ENCODE peak calls at places on chromosomes 13 and 19, in ten cellular contexts. C is fibroblast of villous mesenchyme, F is right atrium auricular region, Y is Caco-2, L is adrenal gland, T is heart left ventricle, N is endothelial cell, B is AG09319, R is PC-3, M is cardiac fibroblast. I is an unnamed sample.

GRCh38 chr19:46841458-46842083 is 9.1 kb downstream of the AP2S1 start:
- DNase-seq in L (peak), F (peak), M (peak), Y (no peak), N (no peak), B (no peak), R (peak), C (peak), T (peak), I (peak)

GRCh38 chr19:6216996-6217751 is 62.6 kb downstream of the MLLT1 start:
- DNase-seq in M (peak), R (no peak), N (no peak), C (peak), Y (peak), L (no peak), B (no peak), T (peak), F (no peak), I (no peak)

GRCh38 chr19:940591-941291 is 14.9 kb downstream of the ARID3A start:
- DNase-seq in N (no peak), B (no peak), M (peak), F (peak), Y (no peak), C (peak), L (peak), R (peak), T (peak), I (peak)

GRCh38 chr13:102903659-102904407 is 58.0 kb downstream of the ERCC5 start:
- DNase-seq in N (peak), T (no peak), L (no peak), B (no peak), R (peak), Y (no peak), C (peak), F (no peak), M (peak), I (peak)

GRCh38 chr19:1853295-1854031 is 5.2 kb upstream of the REXO1 start:
- DNase-seq in M (peak), T (peak), Y (peak), L (peak), F (peak), C (peak), R (peak), N (peak), B (no peak), I (peak)

GRCh38 chr13:39571502-39572092 is 31.4 kb downstream of the LHFPL6 start:
- DNase-seq in Y (no peak), L (peak), C (no peak), R (no peak), F (no peak), N (no peak), B (no peak), M (no peak), T (peak), I (no peak)

GRCh38 chr13:99371956-99372355 is 64.8 kb upstream of the GPR183 start:
- DNase-seq in Y (no peak), B (no peak), R (no peak), L (no peak), F (peak), T (no peak), M (no peak), N (no peak), C (no peak), I (no peak)

GRCh38 chr19:16637535-16637934 is 9.5 kb upstream of the MED26 start:
- DNase-seq in Y (peak), C (no peak), L (no peak), M (no peak), F (no peak), B (no peak), N (no peak), R (no peak), T (no peak), I (peak)

GRCh38 chr13:106532111-106532929 is 3.1 kb downstream of the EFNB2 start:
- DNase-seq in F (no peak), C (peak), R (peak), T (no peak), B (no peak), M (peak), Y (no peak), N (no peak), L (no peak), I (peak)

GRCh38 chr19:28456708-28457320 is 756.1 kb downstream of the UQCRFS1 start:
- DNase-seq in C (no peak), T (no peak), L (no peak), F (no peak), B (no peak), M (no peak), R (no peak), N (no peak), Y (no peak), I (no peak)

GRCh38 chr13:79404985-79405384 is 1.1 kb downstream of the RBM26 start:
- DNase-seq in C (no peak), R (no peak), F (no peak), N (no peak), B (no peak), T (no peak), M (no peak), L (no peak), Y (no peak), I (peak)

GRCh38 chr19:11495481-11495880 is 10.2 kb downstream of the ZNF653 start:
- DNase-seq in M (no peak), N (no peak), F (no peak), L (peak), Y (no peak), T (no peak), B (no peak), R (no peak), C (no peak), I (no peak)

GRCh38 chr19:35135389-35135909 is 590 bp upstream of the LGI4 start:
- DNase-seq in F (peak), M (peak), R (peak), C (peak), B (no peak), T (peak), N (peak), Y (peak), L (peak), I (peak)
- TF ChIP-seq CTCF in F (peak), M (peak), R (peak), C (peak), B (peak), T (peak), N (peak), Y (peak), L (peak), I (peak)

GRCh38 chr19:33795370-33796163 is 1.1 kb upstream of the KCTD15 start:
- DNase-seq in B (peak), T (peak), L (peak), C (peak), Y (peak), N (peak), R (peak), F (peak), M (peak), I (peak)
- TF ChIP-seq CTCF in B (peak), T (peak), L (no peak), C (peak), Y (peak), N (peak), R (peak), F (peak), M (peak), I (peak)

GRCh38 chr19:49690073-49690655 is 752 bp upstream of the CPT1C start:
- DNase-seq in F (no peak), L (no peak), N (no peak), C (no peak), B (no peak), M (no peak), Y (no peak), T (no peak), R (no peak), I (no peak)
- TF ChIP-seq CTCF in F (peak), L (no peak), N (peak), C (peak), B (no peak), M (no peak), Y (no peak), T (no peak), R (peak), I (no peak)

DNA sequence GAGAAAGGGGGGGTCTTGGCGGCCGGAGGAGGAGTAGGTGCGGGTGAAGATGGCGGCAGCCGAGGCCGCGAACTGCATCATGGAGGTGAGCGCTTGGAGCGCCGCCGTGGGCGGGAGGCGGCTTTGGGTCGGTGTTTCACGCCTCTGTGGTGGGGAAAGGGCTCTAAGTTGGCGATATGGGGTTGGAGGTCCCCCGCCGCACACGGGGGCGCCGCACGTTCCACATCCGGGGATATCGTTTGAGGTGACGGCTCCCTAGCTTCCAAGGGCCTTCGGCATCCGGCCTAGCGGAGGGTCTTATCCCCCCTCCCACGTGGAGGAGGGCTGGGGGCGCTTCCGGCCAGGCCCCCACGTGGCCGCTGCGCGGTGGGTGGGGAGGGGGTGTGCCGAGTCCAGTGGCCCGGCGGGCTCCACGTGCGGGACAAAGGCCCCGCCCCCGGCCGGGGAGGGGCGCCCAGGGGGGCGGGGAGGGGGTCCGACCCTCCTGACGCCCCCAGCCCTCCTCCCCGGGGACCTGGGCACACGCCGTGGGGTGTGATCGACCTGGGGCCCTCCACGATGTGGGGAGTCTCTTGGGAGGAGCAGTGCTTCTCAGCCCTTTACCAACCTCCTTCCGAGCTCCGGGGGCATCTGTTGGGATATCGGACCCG is at the start of gene PRMT1:
- DNase-seq in R (peak), M (no peak), C (no peak), F (no peak), B (no peak), N (peak), T (no peak), Y (peak), L (peak), I (no peak)
- TF ChIP-seq CTCF in R (no peak), M (no peak), C (no peak), F (no peak), B (no peak), N (no peak), T (no peak), Y (no peak), L (no peak), I (no peak)

DNA sequence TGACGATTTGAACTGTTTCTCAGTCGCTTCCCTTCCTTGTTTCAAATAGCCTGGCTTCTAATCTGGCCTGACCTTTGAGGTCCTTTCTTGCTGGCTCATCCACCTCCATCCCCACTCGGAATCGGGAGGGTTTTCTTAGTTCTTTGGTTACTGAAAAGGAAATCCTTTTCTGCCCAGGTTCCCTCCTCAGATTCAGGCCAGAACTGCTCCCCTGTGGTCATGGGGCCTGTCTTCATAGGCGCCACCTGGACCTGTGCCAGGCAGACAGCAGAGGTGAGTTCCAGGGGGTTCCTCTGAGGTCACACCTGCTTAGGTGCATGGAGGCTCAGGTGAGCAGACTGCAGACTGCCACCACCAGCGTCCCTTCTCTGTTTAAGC is 62.4 kb downstream of the AKAP11 start:
- DNase-seq in L (no peak), M (no peak), Y (no peak), R (no peak), F (no peak), B (no peak), N (no peak), C (no peak), T (no peak), I (no peak)
- TF ChIP-seq CTCF in L (no peak), M (no peak), Y (peak), R (no peak), F (no peak), B (no peak), N (peak), C (no peak), T (no peak), I (no peak)

GRCh38 chr19:18428173-18428836 is 9.1 kb downstream of the SSBP4 start:
- DNase-seq in L (peak), C (no peak), T (no peak), B (no peak), N (no peak), F (no peak), Y (no peak), R (no peak), M (no peak), I (no peak)
- TF ChIP-seq CTCF in L (no peak), C (no peak), T (no peak), B (no peak), N (peak), F (no peak), Y (no peak), R (no peak), M (no peak), I (no peak)

GRCh38 chr13:43156916-43157315 is 133.5 kb downstream of the DNAJC15 start:
- DNase-seq in M (peak), F (no peak), Y (no peak), L (no peak), B (no peak), R (no peak), T (no peak), C (no peak), N (no peak), I (no peak)
- TF ChIP-seq CTCF in M (no peak), F (no peak), Y (no peak), L (no peak), B (no peak), R (no peak), T (no peak), C (no peak), N (no peak), I (no peak)

GRCh38 chr13:40995997-40996396 is 23.1 kb downstream of the ELF1 start:
- DNase-seq in C (no peak), M (no peak), N (no peak), B (no peak), T (no peak), Y (no peak), L (no peak), R (no peak), F (no peak), I (no peak)

GRCh38 chr13:40992678-40993077 is 26.4 kb downstream of the ELF1 start:
- DNase-seq in F (no peak), T (no peak), C (no peak), B (no peak), R (peak), N (no peak), L (no peak), Y (no peak), M (peak), I (no peak)

GRCh38 chr13:40993119-40993518 is 26.0 kb downstream of the ELF1 start:
- DNase-seq in N (peak), F (no peak), L (no peak), R (no peak), B (no peak), T (no peak), Y (no peak), M (peak), C (no peak), I (no peak)

GRCh38 chr13:40994581-40995230 is 24.4 kb downstream of the ELF1 start:
- DNase-seq in M (no peak), L (no peak), R (no peak), T (no peak), B (no peak), N (no peak), C (no peak), F (no peak), Y (no peak), I (no peak)

GRCh38 chr13:40993987-40994386 is 25.1 kb downstream of the ELF1 start:
- DNase-seq in F (no peak), Y (peak), R (peak), L (no peak), C (no peak), B (no peak), N (no peak), T (no peak), M (no peak), I (no peak)
- TF ChIP-seq CTCF in F (no peak), Y (peak), R (no peak), L (no peak), C (no peak), B (no peak), N (no peak), T (no peak), M (no peak), I (no peak)

DNA sequence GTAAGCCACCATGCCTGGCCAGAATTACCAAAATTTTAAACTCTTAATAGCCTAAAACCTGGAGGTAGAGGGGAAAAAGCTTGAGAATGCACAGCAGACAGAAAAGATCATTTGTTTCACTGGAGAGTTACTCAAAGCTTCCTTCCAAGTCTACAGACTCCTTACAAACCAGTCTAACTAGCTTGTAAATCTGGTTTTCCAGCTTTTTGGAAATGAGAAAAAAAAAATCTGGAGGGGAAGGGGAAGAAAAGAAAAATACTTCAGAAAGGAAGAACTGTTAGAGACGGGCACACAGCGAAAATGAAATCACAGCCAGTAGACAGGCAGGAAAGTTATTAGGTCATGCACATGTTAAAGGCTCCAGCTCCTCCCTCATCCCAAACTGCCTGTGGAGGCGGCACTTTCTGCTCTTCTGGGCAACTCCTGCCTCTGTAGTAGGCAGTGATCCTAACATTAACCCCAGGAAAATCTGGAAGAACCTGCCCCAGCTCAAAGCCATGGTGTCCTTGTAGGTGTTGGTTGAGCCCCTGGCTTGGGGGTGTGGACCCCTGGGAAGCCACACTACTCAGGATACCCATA is 17.3 kb downstream of the PARP4 start:
- DNase-seq in R (peak), Y (peak), N (no peak), T (no peak), B (no peak), F (no peak), C (no peak), M (no peak), L (no peak), I (no peak)
- TF ChIP-seq CTCF in R (no peak), Y (no peak), N (no peak), T (no peak), B (no peak), F (no peak), C (no peak), M (no peak), L (no peak), I (no peak)

GRCh38 chr13:53238241-53238640 is 209.6 kb downstream of the OLFM4 start:
- DNase-seq in B (no peak), Y (no peak), F (no peak), L (no peak), R (no peak), N (no peak), M (no peak), C (no peak), T (no peak), I (no peak)

GRCh38 chr13:53240316-53240715 is 211.7 kb downstream of the OLFM4 start:
- DNase-seq in R (no peak), F (no peak), B (no peak), M (no peak), L (no peak), C (no peak), T (no peak), Y (no peak), N (no peak), I (no peak)

GRCh38 chr13:53237696-53238095 is 209.1 kb downstream of the OLFM4 start:
- DNase-seq in Y (no peak), C (no peak), L (no peak), B (no peak), R (no peak), F (no peak), T (no peak), N (no peak), M (no peak), I (no peak)

DNA sequence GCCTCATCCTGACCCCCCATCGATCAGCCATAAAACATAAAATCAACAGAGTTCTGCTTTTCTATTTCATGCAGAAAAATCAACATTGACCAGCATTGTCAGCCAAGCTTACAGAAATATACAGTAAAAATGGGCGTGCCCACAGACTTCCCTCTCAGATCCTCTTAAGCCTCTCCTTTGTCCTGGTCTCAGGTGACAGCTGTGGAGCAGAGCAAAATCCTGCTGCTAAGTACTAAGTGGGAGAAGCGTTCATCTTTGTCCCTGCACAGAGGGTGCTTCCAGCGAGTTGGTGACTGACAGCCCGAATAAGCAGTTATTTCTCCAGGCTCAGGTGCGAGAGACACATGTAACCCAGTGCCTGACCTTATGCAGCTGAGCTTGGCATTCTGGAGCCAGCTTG is 213.4 kb downstream of the OLFM4 start:
- DNase-seq in B (no peak), Y (no peak), R (no peak), C (no peak), F (no peak), N (no peak), L (no peak), M (no peak), T (no peak), I (no peak)
- TF ChIP-seq CTCF in B (no peak), Y (no peak), R (no peak), C (no peak), F (no peak), N (no peak), L (no peak), M (no peak), T (no peak), I (no peak)